ENCODE peak calls at places on chromosome 21, in five cellular contexts. C, Z, B, D and A are unnamed samples.

GRCh38 chr21:31873275-31873695 is 465 bp downstream of the HUNK start:
- DNase-seq in Z (peak), C (no peak), D (no peak), B (peak), A (peak)

GRCh38 chr21:41152149-41152548 is 15.8 kb upstream of the BACE2 start:
- DNase-seq in D (no peak), C (no peak), Z (no peak), B (no peak), A (no peak)

GRCh38 chr21:44348861-44349260 is 4.6 kb upstream of the TRPM2 start:
- DNase-seq in D (no peak), B (no peak), C (no peak), Z (no peak), A (peak)

GRCh38 chr21:42308161-42308913 is 6.9 kb downstream of the TFF3 start:
- DNase-seq in Z (no peak), C (no peak), B (no peak), D (peak), A (no peak)

GRCh38 chr21:44400791-44401385 is 47.5 kb downstream of the TRPM2 start:
- DNase-seq in Z (peak), D (no peak), C (no peak), B (no peak), A (peak)

GRCh38 chr21:32413697-32414578 is 1.4 kb downstream of the EVA1C start:
- DNase-seq in C (peak), B (no peak), Z (no peak), D (no peak), A (no peak)

GRCh38 chr21:44011774-44012473 is at the start of gene TRAPPC10:
- DNase-seq in Z (peak), D (peak), B (peak), C (peak), A (peak)

GRCh38 chr21:36491191-36491916 is 11.4 kb upstream of the CLDN14 start:
- DNase-seq in D (no peak), Z (no peak), C (no peak), B (no peak), A (no peak)

GRCh38 chr21:32134441-32135159 is 144.2 kb downstream of the MIS18A start:
- DNase-seq in C (no peak), Z (no peak), B (peak), D (no peak), A (no peak)

GRCh38 chr21:26490771-26491170 is 82.3 kb downstream of the CYYR1 start:
- DNase-seq in C (peak), D (no peak), B (no peak), Z (no peak), A (no peak)

GRCh38 chr21:45074818-45075605 is 632 bp downstream of the ADARB1 start:
- DNase-seq in B (peak), D (peak), Z (peak), C (peak), A (no peak)

GRCh38 chr21:38491536-38491935 is 6.7 kb downstream of the ERG start:
- DNase-seq in B (no peak), C (no peak), Z (no peak), D (no peak), A (no peak)

GRCh38 chr21:37711294-37711844 is 204.9 kb downstream of the KCNJ6 start:
- DNase-seq in D (no peak), B (no peak), Z (no peak), C (no peak), A (no peak)

GRCh38 chr21:45010096-45010495 is 64.3 kb upstream of the ADARB1 start:
- DNase-seq in C (no peak), D (no peak), B (no peak), Z (no peak), A (no peak)

GRCh38 chr21:33058468-33059318 is 11.2 kb upstream of the OLIG1 start:
- DNase-seq in C (no peak), D (no peak), Z (no peak), B (no peak), A (no peak)

GRCh38 chr21:45130324-45130774 is 56.0 kb downstream of the ADARB1 start:
- DNase-seq in C (peak), D (no peak), B (no peak), Z (no peak), A (no peak)

GRCh38 chr21:31905444-31906400 is 32.9 kb downstream of the HUNK start:
- DNase-seq in C (no peak), Z (no peak), B (no peak), D (no peak), A (no peak)

GRCh38 chr21:38787461-38788274 is 18.1 kb upstream of the ETS2 start:
- DNase-seq in B (peak), Z (no peak), C (peak), D (peak), A (no peak)

GRCh38 chr21:36705679-36706481 is 7.0 kb downstream of the SIM2 start:
- DNase-seq in D (no peak), Z (no peak), B (peak), C (no peak), A (no peak)

GRCh38 chr21:41418393-41418792 is 7.6 kb upstream of the MX1 start:
- DNase-seq in C (no peak), B (no peak), D (no peak), Z (no peak), A (no peak)

GRCh38 chr21:45269861-45270260 is 17.8 kb downstream of the POFUT2 start:
- DNase-seq in B (peak), Z (no peak), D (peak), C (no peak), A (peak)

GRCh38 chr21:14120091-14120734 is 90.5 kb downstream of the LIPI start:
- DNase-seq in B (peak), C (peak), Z (no peak), D (peak), A (no peak)

GRCh38 chr21:42777757-42778344 is 101.5 kb downstream of the WDR4 start:
- DNase-seq in B (no peak), Z (no peak), C (no peak), D (no peak), A (no peak)

GRCh38 chr21:41680444-41681335 is 86.2 kb downstream of the RIPK4 start:
- DNase-seq in B (no peak), D (no peak), Z (no peak), C (no peak), A (no peak)

DNA sequence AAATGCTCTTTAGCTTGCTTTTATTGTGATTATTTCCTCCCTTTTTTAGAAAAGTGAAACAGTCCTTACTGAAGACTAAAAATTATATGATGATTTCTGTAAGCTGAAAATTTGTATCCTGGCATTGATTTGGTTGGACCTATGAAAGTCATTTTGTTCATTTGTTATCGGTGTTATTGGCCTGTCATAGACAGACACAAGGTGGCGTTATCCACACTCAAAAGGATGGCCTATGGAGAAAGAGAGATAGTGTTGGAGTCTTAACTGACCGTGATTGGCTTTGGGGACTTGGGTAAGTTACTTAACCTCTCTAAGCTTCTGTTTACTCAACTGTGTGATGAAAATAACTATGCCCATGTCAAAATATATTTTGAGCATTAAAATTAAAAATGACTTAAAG is 203.6 kb upstream of the CHODL start:
- DNase-seq in D (no peak), B (peak), Z (no peak), C (peak), A (no peak)
- TF ChIP-seq CTCF in D (no peak), B (peak), Z (no peak), C (no peak), A (peak)

DNA sequence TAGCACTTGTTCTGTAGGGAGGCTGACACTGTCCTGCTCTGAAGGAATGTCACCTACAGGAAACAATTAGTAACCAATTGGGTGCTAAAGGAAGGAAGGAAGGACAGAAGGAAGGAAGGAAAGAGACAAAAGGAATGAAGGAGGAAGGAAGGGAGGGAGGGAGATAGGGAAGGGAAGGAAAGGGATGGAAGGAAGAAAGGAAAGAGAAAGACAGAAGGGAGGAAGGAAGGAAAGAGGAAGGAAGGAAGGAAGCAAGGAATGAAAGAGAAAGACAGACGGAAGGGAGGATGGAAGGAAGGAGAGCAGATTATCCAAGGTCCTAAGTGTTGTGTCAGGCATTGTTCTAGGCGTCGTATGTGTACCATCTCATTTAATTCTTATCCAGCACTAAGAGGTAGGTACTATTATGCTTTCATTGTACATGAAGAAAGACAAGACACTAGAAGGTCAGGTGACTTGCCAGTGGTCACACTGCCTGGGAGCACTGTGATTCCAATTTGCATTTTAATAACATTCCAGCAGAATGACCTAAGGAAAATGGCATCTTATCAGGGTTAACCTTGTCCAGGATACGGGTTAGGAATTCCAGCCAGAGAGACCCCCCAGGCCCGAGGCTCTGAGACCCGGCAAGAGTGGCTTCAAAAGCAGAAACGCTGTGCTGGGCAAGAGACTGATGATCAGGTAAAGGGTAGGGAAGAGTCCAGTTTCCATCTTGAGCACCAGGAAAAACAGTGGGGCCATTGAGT is 29.6 kb downstream of the CLIC6 start:
- DNase-seq in B (no peak), C (no peak), D (no peak), Z (no peak), A (no peak)
- TF ChIP-seq CTCF in B (no peak), C (no peak), D (no peak), Z (no peak), A (no peak)

GRCh38 chr21:16071761-16072160 is 342.0 kb downstream of the USP25 start:
- DNase-seq in B (no peak), C (no peak), Z (no peak), D (no peak), A (no peak)

GRCh38 chr21:16071082-16071481 is 341.3 kb downstream of the USP25 start:
- DNase-seq in C (no peak), B (no peak), Z (no peak), D (no peak), A (no peak)

GRCh38 chr21:16072176-16072575 is 342.4 kb downstream of the USP25 start:
- DNase-seq in C (no peak), Z (no peak), D (no peak), B (no peak), A (no peak)

GRCh38 chr21:16069713-16070112 is 339.9 kb downstream of the USP25 start:
- DNase-seq in C (no peak), B (no peak), Z (no peak), D (no peak), A (no peak)

DNA sequence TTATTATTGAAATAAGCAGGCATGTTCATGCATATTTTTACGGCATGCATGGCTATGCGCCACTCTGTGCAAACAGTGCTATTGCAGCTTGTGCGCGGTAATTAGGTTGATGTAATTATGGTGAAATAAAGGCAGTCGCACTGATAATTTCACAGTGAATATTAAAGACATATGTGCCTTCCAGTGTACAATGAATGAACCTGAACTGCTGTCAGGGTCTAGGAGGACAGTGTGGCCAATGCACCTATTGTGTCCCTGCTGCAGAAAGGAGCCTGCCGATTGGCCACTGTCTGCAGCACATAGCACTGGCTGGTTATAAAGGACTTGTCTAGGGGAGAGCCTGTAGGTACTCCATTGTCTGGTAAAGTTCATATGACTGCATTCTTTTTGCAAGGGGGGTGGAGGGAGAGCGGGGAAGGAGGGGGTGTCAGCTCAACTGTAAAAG is 340.4 kb downstream of the USP25 start:
- DNase-seq in C (no peak), Z (no peak), B (no peak), D (no peak), A (no peak)
- TF ChIP-seq CTCF in C (no peak), Z (no peak), B (no peak), D (no peak), A (no peak)

GRCh38 chr21:46324390-46325072 is 575 bp downstream of the PCNT start:
- DNase-seq in Z (peak), B (peak), D (peak), C (peak), A (peak)
- TF ChIP-seq CTCF in Z (no peak), B (no peak), D (no peak), C (no peak), A (no peak)